ENCODE peak calls at places on chromosome 7, in nine cellular contexts. R, T, F, H, C, G, Y, W and U are unnamed samples.

GRCh38 chr7:14691597-14692203 is 210.9 kb downstream of the DGKB start:
- DNase-seq in C (peak; percentile 48), G (peak; percentile 32), T (peak; percentile 53), Y (peak; percentile 47), R (peak; percentile 78), W (peak; percentile 43), F (peak; percentile 40), H (peak; percentile 42), U (no peak)

GRCh38 chr7:134991469-134992339 is 5.4 kb downstream of the AGBL3 start:
- DNase-seq in F (no peak), Y (no peak), G (no peak), W (no peak), C (no peak), H (no peak), R (no peak), T (peak; percentile 25), U (no peak)

GRCh38 chr7:45177801-45178200 is 20.2 kb downstream of the RAMP3 start:
- DNase-seq in F (no peak), W (no peak), G (no peak), C (no peak), H (no peak), T (no peak), Y (no peak), R (no peak), U (no peak)

GRCh38 chr7:66549466-66549865 is 79.2 kb upstream of the KCTD7 start:
- DNase-seq in Y (no peak), F (no peak), G (no peak), T (no peak), R (no peak), C (no peak), H (no peak), W (no peak), U (no peak)

GRCh38 chr7:90709501-90710465 is 113.7 kb downstream of the CDK14 start:
- DNase-seq in G (no peak), F (peak; percentile 36), T (peak; percentile 55), W (peak; percentile 71), Y (peak; percentile 39), C (no peak), H (peak; percentile 67), R (no peak), U (peak; percentile 4)

GRCh38 chr7:43869898-43870240 is 552 bp upstream of the MRPS24 start:
- DNase-seq in R (no peak), G (no peak), C (peak; percentile 90), F (no peak), W (peak; percentile 92), Y (peak; percentile 87), H (peak; percentile 66), T (peak; percentile 91), U (peak; percentile 77)

GRCh38 chr7:108396094-108396493 is 60.1 kb downstream of the NRCAM start:
- DNase-seq in Y (no peak), C (no peak), H (no peak), F (no peak), R (no peak), W (no peak), G (no peak), T (no peak), U (no peak)

GRCh38 chr7:123022576-123022975 is 27.1 kb upstream of the TAS2R16 start:
- DNase-seq in G (no peak), F (no peak), H (no peak), W (peak; percentile 17), T (peak; percentile 47), R (no peak), C (no peak), Y (peak; percentile 36), U (no peak)

GRCh38 chr7:150806863-150807262 is 6.3 kb downstream of the TMEM176A start:
- DNase-seq in G (no peak), Y (no peak), W (no peak), F (no peak), T (no peak), H (no peak), C (no peak), R (no peak), U (no peak)

GRCh38 chr7:99079104-99079503 is 64.8 kb downstream of the SMURF1 start:
- DNase-seq in H (no peak), G (no peak), F (no peak), T (no peak), C (no peak), Y (no peak), R (peak; percentile 38), W (no peak), U (no peak)

GRCh38 chr7:78850093-78850740 is 603.2 kb downstream of the MAGI2 start:
- DNase-seq in Y (no peak), R (no peak), H (no peak), G (no peak), F (no peak), T (no peak), C (no peak), W (no peak), U (no peak)

GRCh38 chr7:85025312-85025756 is 161.5 kb downstream of the SEMA3D start:
- DNase-seq in R (no peak), W (no peak), G (no peak), H (no peak), C (no peak), F (peak; percentile 86), Y (peak; percentile 5), T (peak; percentile 34), U (no peak)

GRCh38 chr7:33722383-33723096 is 182.8 kb upstream of the BMPER start:
- DNase-seq in H (no peak), R (peak; percentile 31), W (peak; percentile 78), Y (peak; percentile 68), G (peak; percentile 29), C (peak; percentile 31), T (peak; percentile 88), F (no peak), U (peak; percentile 90)

GRCh38 chr7:158572000-158572828 is 15.4 kb downstream of the PTPRN2 start:
- DNase-seq in G (no peak), C (peak; percentile 66), W (peak; percentile 4), H (no peak), R (no peak), T (no peak), F (no peak), Y (no peak), U (no peak)

GRCh38 chr7:130131964-130132875 is 61.9 kb downstream of the KLHDC10 start:
- DNase-seq in H (no peak), W (no peak), G (no peak), T (no peak), R (no peak), Y (no peak), F (no peak), C (no peak), U (no peak)

GRCh38 chr7:108063520-108063933 is 60.6 kb upstream of the LAMB1 start:
- DNase-seq in T (no peak), G (no peak), Y (no peak), F (peak; percentile 32), C (peak; percentile 89), H (no peak), R (no peak), W (no peak), U (no peak)

GRCh38 chr7:6273380-6273837 is 985 bp upstream of the CYTH3 start:
- DNase-seq in C (no peak), W (no peak), H (peak; percentile 30), Y (no peak), T (no peak), G (no peak), F (no peak), R (no peak), U (no peak)

GRCh38 chr7:76225379-76225778 is 23.7 kb downstream of the SRRM3 start:
- DNase-seq in F (no peak), Y (no peak), H (no peak), T (peak; percentile 45), R (no peak), W (peak; percentile 21), C (peak; percentile 65), G (no peak), U (no peak)

DNA sequence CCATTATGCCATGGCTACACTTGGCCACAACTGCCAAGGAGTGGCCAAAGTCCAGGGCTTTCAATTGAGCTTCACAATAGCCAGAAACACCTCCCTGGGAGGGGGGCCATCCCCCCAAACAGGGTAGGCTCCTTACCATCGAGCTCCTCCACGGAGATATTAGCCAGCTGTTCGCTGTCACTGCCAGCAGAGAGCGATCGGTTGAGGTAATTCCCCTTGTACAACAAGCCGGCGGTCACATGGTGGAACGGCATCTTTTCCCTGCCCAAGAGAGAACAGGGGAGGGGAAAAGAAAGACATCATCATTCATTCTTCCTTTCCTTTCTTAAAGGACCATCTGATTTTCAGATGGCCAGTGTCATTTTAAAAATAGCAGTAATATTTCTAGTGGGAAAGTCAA is 133.6 kb downstream of the CALN1 start:
- DNase-seq in T (no peak), H (no peak), W (no peak), C (no peak), Y (no peak), F (no peak), G (no peak), R (no peak), U (no peak)
- TF ChIP-seq CTCF in T (no peak), H (no peak), W (no peak), C (no peak), Y (no peak), F (no peak), G (no peak), R (no peak), U (no peak)

GRCh38 chr7:34758111-34758601 is 100.1 kb downstream of the NPSR1 start:
- DNase-seq in T (no peak), H (no peak), Y (no peak), R (no peak), W (no peak), G (no peak), C (no peak), F (no peak), U (no peak)
- H3K4me3 ChIP-seq in T (no peak overlapping the region), H (no peak overlapping the region), Y (no peak overlapping the region), R (no peak overlapping the region), W (no peak overlapping the region), G (no peak overlapping the region), C (no peak overlapping the region), F (no peak overlapping the region), U (no peak overlapping the region)

GRCh38 chr7:140079121-140079536 is 16.4 kb upstream of the PARP12 start:
- DNase-seq in F (no peak), T (peak; percentile 31), R (no peak), Y (peak; percentile 33), W (peak; percentile 94), C (peak; percentile 61), G (no peak), H (no peak), U (peak; percentile 42)
- TF ChIP-seq CTCF in F (no peak), T (peak; percentile 38), R (no peak), Y (peak; percentile 52), W (peak; percentile 17), C (peak; percentile 55), G (peak; percentile 57), H (no peak), U (peak; percentile 38)

DNA sequence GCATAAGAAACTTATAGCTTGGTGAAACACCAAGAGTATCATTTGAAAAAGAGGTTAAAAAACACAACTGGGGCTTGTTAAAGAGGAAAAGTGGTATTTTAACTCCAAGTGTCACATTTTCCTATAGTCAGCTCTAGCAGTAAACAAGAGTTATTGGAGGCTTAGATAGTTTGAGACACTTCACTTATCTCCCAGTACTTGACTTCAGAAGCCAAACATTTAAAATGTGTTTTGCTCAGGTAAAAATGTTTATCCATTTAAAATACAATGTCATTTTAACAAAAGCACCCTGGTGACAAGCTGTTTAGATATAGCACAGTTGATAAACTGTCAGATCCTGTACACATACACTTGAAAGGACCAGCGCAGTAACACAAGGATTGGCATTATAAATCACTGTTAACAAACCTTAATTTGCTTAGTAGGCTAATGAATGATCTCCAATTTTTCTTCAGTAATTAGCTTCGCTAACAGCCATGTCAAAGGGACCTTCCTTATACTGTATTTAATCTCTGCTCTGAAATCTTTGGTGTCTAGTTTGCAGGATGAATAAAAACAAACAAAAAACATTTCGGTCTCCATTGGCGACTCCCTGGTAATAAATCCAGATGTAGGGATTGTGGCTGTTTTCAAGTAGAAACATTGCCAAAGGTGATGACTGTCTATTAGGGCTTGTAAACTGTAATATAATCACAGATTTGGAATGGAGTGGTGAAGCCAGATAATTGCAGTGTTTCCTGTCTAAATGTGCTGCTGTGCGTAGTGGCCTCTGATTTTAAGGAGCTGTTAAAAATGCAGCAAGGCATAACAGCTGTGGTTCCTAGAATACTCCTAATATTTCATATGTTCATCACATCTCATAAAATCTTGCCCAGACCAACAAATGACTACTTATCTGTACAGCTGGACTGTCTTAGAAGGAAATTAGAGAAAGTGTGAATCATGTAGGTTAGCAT is 545.1 kb downstream of the AUTS2 start:
- DNase-seq in Y (no peak), W (peak; percentile 77), G (no peak), R (no peak), C (no peak), T (no peak), F (no peak), H (no peak), U (no peak)
- H3K4me3 ChIP-seq in Y (no peak overlapping the region), W (no peak overlapping the region), G (no peak overlapping the region), R (no peak overlapping the region), C (no peak overlapping the region), T (no peak overlapping the region), F (no peak overlapping the region), H (no peak overlapping the region), U (no peak overlapping the region)